ENCODE peak calls at places on chromosomes 3 and 15, in ten cellular contexts. J is hepatocyte, Z is neuronal stem cell, P is H9, H is colonic mucosa, M is WERI-Rb-1, R is psoas muscle, E is pancreas, A is uterus, B is tibial artery. S is an unnamed sample. For H3K9me3, the result is how much of the 10 kb centered on the place peaks cover.

GRCh38 chr3:183390844-183391243 is 37.6 kb downstream of the MCF2L2 start:
- DNase-seq in J (no peak), Z (no peak), P (no peak), H (no peak), M (no peak), R (no peak), E (no peak), A (no peak), B (no peak), S (no peak)

GRCh38 chr3:152199069-152199838 is 69.5 kb upstream of the MBNL1 start:
- DNase-seq in J (no peak), Z (no peak), P (no peak), H (no peak), M (no peak), R (no peak), E (no peak), A (no peak), B (no peak), S (no peak)

GRCh38 chr3:10632741-10633140 is 127.4 kb upstream of the ATP2B2 start:
- DNase-seq in J (no peak), Z (no peak), P (no peak), H (no peak), M (no peak), R (no peak), E (no peak), A (no peak), B (no peak), S (no peak)

GRCh38 chr15:89192771-89193170 is 28.6 kb downstream of the RLBP1 start:
- DNase-seq in J (no peak), Z (no peak), P (no peak), H (no peak), M (no peak), R (no peak), E (no peak), A (no peak), B (no peak), S (no peak)

GRCh38 chr3:157027861-157028745 is 131.8 kb downstream of the CCNL1 start:
- DNase-seq in J (no peak), Z (no peak), P (no peak), H (no peak), M (no peak), R (no peak), E (no peak), A (no peak), B (no peak), S (no peak)

GRCh38 chr15:66780172-66780972 is 78.3 kb downstream of the SMAD6 start:
- DNase-seq in J (peak), Z (no peak), P (no peak), H (peak), M (no peak), R (no peak), E (no peak), A (peak), B (no peak), S (peak)

GRCh38 chr15:63553388-63553791 is 43.8 kb upstream of the FBXL22 start:
- DNase-seq in J (peak), Z (no peak), P (no peak), H (no peak), M (no peak), R (no peak), E (no peak), A (peak), B (peak), S (peak)

GRCh38 chr15:69141286-69141701 is 19.1 kb upstream of the GLCE start:
- DNase-seq in J (peak), Z (no peak), P (no peak), H (no peak), M (no peak), R (no peak), E (no peak), A (no peak), B (no peak), S (no peak)

GRCh38 chr3:52527039-52527731 is 6.5 kb downstream of the NT5DC2 start:
- DNase-seq in J (no peak), Z (no peak), P (no peak), H (no peak), M (no peak), R (no peak), E (no peak), A (peak), B (peak), S (no peak)

GRCh38 chr3:15512173-15512572 is 9.3 kb downstream of the COLQ start:
- DNase-seq in J (peak), Z (no peak), P (no peak), H (no peak), M (no peak), R (peak), E (peak), A (no peak), B (peak), S (peak)

GRCh38 chr3:20316238-20316637 is 130.2 kb upstream of the SGO1 start:
- DNase-seq in J (no peak), Z (no peak), P (no peak), H (no peak), M (no peak), R (no peak), E (no peak), A (no peak), B (no peak), S (no peak)

GRCh38 chr15:90261811-90262210 is 3.7 kb upstream of the NGRN start:
- DNase-seq in J (no peak), Z (no peak), P (no peak), H (peak), M (no peak), R (no peak), E (no peak), A (no peak), B (no peak), S (no peak)

GRCh38 chr15:25058080-25058785 is 103.4 kb downstream of the SNRPN start:
- DNase-seq in J (no peak), Z (no peak), P (peak), H (no peak), M (no peak), R (no peak), E (no peak), A (peak), B (no peak), S (no peak)
- H3K9me3 ChIP-seq in J (half or more), Z (half or more), P (half or more), H (under half), M (half or more), R (half or more), E (half or more), A (under half), B (half or more), S (half or more)

GRCh38 chr3:18419232-18419631 is 5.9 kb downstream of the SATB1 start:
- DNase-seq in J (peak), Z (no peak), P (no peak), H (peak), M (no peak), R (no peak), E (no peak), A (no peak), B (no peak), S (no peak)
- H3K27ac ChIP-seq in J (peak), Z (no peak), P (no peak), H (peak), M (no peak), R (peak), E (no peak), A (no peak), B (peak), S (no peak)

GRCh38 chr15:26635105-26635504 is 137.8 kb downstream of the GABRB3 start:
- DNase-seq in J (no peak), Z (no peak), P (no peak), H (no peak), M (no peak), R (no peak), E (no peak), A (no peak), B (no peak), S (no peak)
- H3K9me3 ChIP-seq in J (under half), Z (under half), P (under half), H (under half), M (under half), R (under half), E (under half), A (under half), B (under half), S (under half)

DNA sequence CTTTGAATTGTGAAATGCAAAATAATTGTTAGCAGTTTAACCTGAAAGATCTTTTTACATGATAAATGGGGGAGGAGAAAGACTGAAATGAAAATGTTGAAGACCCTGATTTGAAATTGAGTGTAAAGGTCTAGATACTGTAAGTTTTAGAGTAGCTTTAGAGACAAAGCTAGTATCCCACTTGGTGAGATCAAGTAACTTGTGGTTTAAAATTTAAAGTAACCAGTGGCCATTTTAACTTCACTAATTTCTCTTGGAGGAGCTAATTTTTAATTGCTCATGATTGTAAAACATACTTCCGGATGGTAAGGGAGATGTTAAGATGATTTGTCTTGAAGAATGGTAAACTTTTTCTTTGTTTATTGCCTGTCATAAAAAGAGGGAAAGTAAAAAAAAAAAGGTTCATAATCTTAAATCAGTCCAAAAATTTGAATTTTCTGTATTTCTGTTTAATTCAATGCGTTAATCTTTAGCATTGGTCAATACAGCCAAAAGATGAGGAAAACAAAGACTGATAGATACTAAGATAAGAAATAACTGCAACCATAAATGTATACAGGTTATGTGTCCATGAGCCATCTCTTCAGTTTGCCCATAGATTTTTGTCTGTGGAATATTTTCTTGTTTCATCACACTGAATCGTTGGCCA is 15.2 kb upstream of the CHD2 start:
- DNase-seq in J (no peak), Z (no peak), P (no peak), H (no peak), M (no peak), R (no peak), E (no peak), A (no peak), B (no peak), S (no peak)
- H3K27ac ChIP-seq in J (peak), Z (no peak), P (no peak), H (peak), M (peak), R (peak), E (no peak), A (peak), B (peak), S (no peak)

S was measured in AG04450.